ENCODE peak calls at places on chromosomes 12 and 14, in ten cellular contexts. F, V, D, T, W, I, Z, Q, J and K are unnamed samples. For H3K9me3, the result is how much of the 10 kb centered on the place peaks cover.

GRCh38 chr12:10928746-10929286 is at the start of gene PRH2:
- DNase-seq in F (no peak), V (no peak), D (no peak), T (no peak), W (no peak), I (no peak), Z (no peak), Q (no peak), J (no peak), K (no peak)

GRCh38 chr12:12007713-12008231 is 63.0 kb upstream of the BCL2L14 start:
- DNase-seq in F (no peak), V (no peak), D (no peak), T (no peak), W (no peak), I (no peak), Z (peak), Q (no peak), J (no peak), K (no peak)

GRCh38 chr12:6430990-6431353 is 13.8 kb upstream of the CD27 start:
- DNase-seq in F (no peak), V (no peak), D (no peak), T (no peak), W (no peak), I (no peak), Z (no peak), Q (no peak), J (no peak), K (no peak)

GRCh38 chr12:124397807-124398577 is 103.1 kb downstream of the RFLNA start:
- DNase-seq in F (no peak), V (no peak), D (peak), T (no peak), W (no peak), I (no peak), Z (no peak), Q (no peak), J (no peak), K (no peak)

GRCh38 chr12:100153131-100153530 is 10.5 kb upstream of the BLTP3B start:
- DNase-seq in F (no peak), V (no peak), D (no peak), T (no peak), W (no peak), I (no peak), Z (no peak), Q (no peak), J (no peak), K (no peak)

GRCh38 chr12:25825494-25825893 is 133.0 kb upstream of the RASSF8 start:
- DNase-seq in F (no peak), V (no peak), D (no peak), T (no peak), W (no peak), I (no peak), Z (no peak), Q (no peak), J (no peak), K (no peak)

GRCh38 chr14:100471451-100472093 is 115.6 kb downstream of the BEGAIN start:
- DNase-seq in F (peak), V (peak), D (peak), T (no peak), W (no peak), I (no peak), Z (no peak), Q (no peak), J (no peak), K (no peak)

GRCh38 chr12:95118138-95118787 is 44.8 kb upstream of the NR2C1 start:
- DNase-seq in F (no peak), V (peak), D (no peak), T (no peak), W (no peak), I (no peak), Z (no peak), Q (no peak), J (peak), K (no peak)

GRCh38 chr14:71739273-71739990 is 192.8 kb upstream of the RGS6 start:
- DNase-seq in F (no peak), V (peak), D (no peak), T (no peak), W (no peak), I (no peak), Z (no peak), Q (no peak), J (no peak), K (no peak)

GRCh38 chr14:100290607-100291304 is 15.5 kb downstream of the SLC25A29 start:
- DNase-seq in F (no peak), V (no peak), D (no peak), T (no peak), W (no peak), I (no peak), Z (no peak), Q (peak), J (peak), K (no peak)

GRCh38 chr14:57574617-57575288 is 81.1 kb upstream of the CCDC198 start:
- DNase-seq in F (no peak), V (peak), D (no peak), T (no peak), W (no peak), I (no peak), Z (no peak), Q (no peak), J (no peak), K (no peak)

GRCh38 chr14:68862954-68863594 is 70.2 kb upstream of the ZFP36L1 start:
- DNase-seq in F (peak), V (peak), D (peak), T (peak), W (peak), I (peak), Z (peak), Q (peak), J (peak), K (peak)

GRCh38 chr12:26195250-26195640 is at the start of gene SSPN:
- DNase-seq in F (peak), V (peak), D (peak), T (no peak), W (no peak), I (peak), Z (no peak), Q (peak), J (peak), K (no peak)

GRCh38 chr14:100899841-100900771 is 3.4 kb downstream of the RTL1 start:
- DNase-seq in F (peak), V (peak), D (peak), T (no peak), W (peak), I (peak), Z (no peak), Q (peak), J (peak), K (no peak)

GRCh38 chr14:101064121-101064661 is 160.7 kb upstream of the RTL1 start:
- DNase-seq in F (no peak), V (no peak), D (no peak), T (no peak), W (no peak), I (no peak), Z (no peak), Q (peak), J (peak), K (no peak)

GRCh38 chr12:78568326-78569020 is 296.1 kb upstream of the SYT1 start:
- DNase-seq in F (peak), V (peak), D (no peak), T (no peak), W (no peak), I (no peak), Z (no peak), Q (no peak), J (peak), K (no peak)

GRCh38 chr14:36556811-36557433 is 25.5 kb downstream of the NKX2-8 start:
- DNase-seq in F (peak), V (peak), D (no peak), T (no peak), W (peak), I (peak), Z (no peak), Q (no peak), J (peak), K (no peak)

GRCh38 chr12:124745891-124746570 is 117.6 kb downstream of the SCARB1 start:
- DNase-seq in F (peak), V (peak), D (peak), T (no peak), W (peak), I (peak), Z (no peak), Q (peak), J (peak), K (no peak)

GRCh38 chr14:34275038-34275437 is 187.0 kb downstream of the SPTSSA start:
- DNase-seq in F (no peak), V (no peak), D (no peak), T (no peak), W (no peak), I (no peak), Z (no peak), Q (no peak), J (no peak), K (no peak)

GRCh38 chr12:15931590-15932053 is 20.5 kb downstream of the DERA start:
- DNase-seq in F (no peak), V (peak), D (no peak), T (no peak), W (no peak), I (no peak), Z (no peak), Q (no peak), J (peak), K (no peak)

GRCh38 chr14:70188608-70189540 is at the start of gene SLC8A3:
- DNase-seq in F (peak), V (no peak), D (no peak), T (no peak), W (no peak), I (peak), Z (no peak), Q (peak), J (peak), K (no peak)

GRCh38 chr14:105879503-105879866 is 353.1 kb downstream of the TMEM121 start:
- DNase-seq in F (no peak), V (no peak), D (no peak), T (no peak), W (no peak), I (no peak), Z (no peak), Q (peak), J (no peak), K (no peak)
- H3K9me3 ChIP-seq in F (under half), V (under half), D (under half), T (under half), W (under half), I (half or more), Z (under half), Q (under half), J (under half), K (under half)

GRCh38 chr14:95514131-95515079 is 2.0 kb downstream of the SYNE3 start:
- DNase-seq in F (no peak), V (no peak), D (no peak), T (no peak), W (no peak), I (no peak), Z (no peak), Q (peak), J (no peak), K (no peak)
- H3K4me3 ChIP-seq in F (no peak), V (no peak), D (peak), T (peak), W (no peak), I (no peak), Z (peak), Q (no peak), J (no peak), K (peak)

DNA sequence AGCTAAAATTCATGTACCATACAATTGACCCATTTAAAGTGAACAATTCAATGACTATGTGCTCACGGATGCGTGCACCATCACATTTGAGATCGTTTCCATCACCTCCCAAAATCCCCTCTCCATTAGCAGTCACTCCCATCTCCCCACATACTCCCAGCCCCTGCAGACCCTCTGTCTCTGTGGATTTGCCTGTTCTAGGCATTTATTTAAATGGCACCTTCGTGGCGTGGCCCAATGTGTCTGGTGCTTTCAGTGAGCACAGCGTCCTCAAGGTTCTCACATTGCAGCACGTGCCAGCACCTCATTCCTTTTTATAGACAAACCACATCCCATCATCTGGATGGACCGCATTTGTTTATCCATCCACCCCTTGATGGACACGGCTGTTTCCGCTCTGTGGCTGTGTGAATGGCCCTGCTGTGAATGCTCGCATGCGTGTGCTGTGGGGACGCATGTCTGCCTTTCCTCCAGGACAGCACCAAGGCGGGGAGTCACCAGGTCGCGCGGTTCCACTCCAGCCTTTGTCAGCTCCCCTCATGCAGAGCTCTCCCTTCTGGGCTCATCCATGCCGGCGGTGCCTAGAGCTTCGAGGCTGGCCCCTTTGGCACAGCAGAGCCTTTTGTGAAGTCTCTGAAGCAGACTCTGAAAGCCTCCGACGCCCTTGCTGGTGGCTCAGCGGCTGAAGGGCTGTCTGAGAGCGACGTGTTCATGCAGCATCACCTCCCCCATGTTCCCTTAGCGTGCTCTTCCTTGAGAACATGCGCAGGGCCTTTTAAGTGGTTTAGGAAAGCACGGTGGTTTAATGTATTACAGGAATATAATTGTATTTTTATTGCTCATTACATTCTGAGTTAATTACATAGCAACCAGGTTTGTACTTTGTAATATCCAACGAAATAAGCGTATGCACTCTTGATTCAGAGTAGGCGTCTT is 184.4 kb downstream of the KIF26A start:
- DNase-seq in F (peak), V (no peak), D (no peak), T (no peak), W (no peak), I (no peak), Z (no peak), Q (no peak), J (peak), K (no peak)
- H3K9me3 ChIP-seq in F (under half), V (under half), D (under half), T (under half), W (under half), I (under half), Z (under half), Q (under half), J (under half), K (under half)

GRCh38 chr14:85474431-85474830 is 55.5 kb upstream of the FLRT2 start:
- DNase-seq in F (no peak), V (no peak), D (no peak), T (no peak), W (no peak), I (no peak), Z (no peak), Q (no peak), J (no peak), K (no peak)

GRCh38 chr14:85471744-85472143 is 58.2 kb upstream of the FLRT2 start:
- DNase-seq in F (no peak), V (peak), D (no peak), T (no peak), W (no peak), I (no peak), Z (no peak), Q (no peak), J (peak), K (no peak)

GRCh38 chr14:85471156-85471555 is 58.8 kb upstream of the FLRT2 start:
- DNase-seq in F (no peak), V (no peak), D (no peak), T (no peak), W (no peak), I (no peak), Z (no peak), Q (no peak), J (no peak), K (no peak)

GRCh38 chr14:85479306-85479705 is 50.6 kb upstream of the FLRT2 start:
- DNase-seq in F (no peak), V (no peak), D (no peak), T (no peak), W (no peak), I (no peak), Z (no peak), Q (no peak), J (no peak), K (no peak)

DNA sequence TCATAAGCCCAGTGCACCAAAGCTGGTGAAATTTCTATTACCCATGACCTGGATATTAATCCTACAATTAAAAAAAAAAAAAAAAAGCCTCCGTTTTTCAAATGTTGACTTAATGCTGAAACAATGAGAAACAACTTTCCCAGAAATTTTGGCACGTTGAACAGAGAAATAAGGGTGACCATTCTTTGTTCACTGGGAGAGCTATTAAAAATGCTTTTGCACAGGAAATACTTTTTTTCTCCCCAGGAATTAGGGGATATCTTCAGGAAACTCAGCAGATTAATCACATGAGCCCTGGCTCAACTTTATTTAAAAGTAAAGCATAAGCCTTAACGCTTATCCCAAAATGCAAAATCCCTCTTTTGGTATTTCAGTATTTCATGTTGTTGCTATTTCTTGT is 54.8 kb upstream of the FLRT2 start:
- DNase-seq in F (no peak), V (no peak), D (no peak), T (no peak), W (no peak), I (no peak), Z (no peak), Q (no peak), J (no peak), K (no peak)
- H3K4me3 ChIP-seq in F (no peak), V (no peak), D (no peak), T (no peak), W (no peak), I (no peak), Z (no peak), Q (no peak), J (no peak), K (no peak)

GRCh38 chr12:126667340-126667739 is 1599.6 kb upstream of the TMEM132C start:
- DNase-seq in F (no peak), V (peak), D (no peak), T (no peak), W (no peak), I (no peak), Z (no peak), Q (no peak), J (no peak), K (no peak)

GRCh38 chr12:126663304-126664094 is 1598.3 kb downstream of the AACS start:
- DNase-seq in F (peak), V (peak), D (no peak), T (no peak), W (peak), I (peak), Z (no peak), Q (no peak), J (no peak), K (no peak)

GRCh38 chr12:126668538-126668937 is 1598.4 kb upstream of the TMEM132C start:
- DNase-seq in F (no peak), V (peak), D (no peak), T (no peak), W (no peak), I (no peak), Z (no peak), Q (no peak), J (no peak), K (no peak)

GRCh38 chr12:126668961-126669360 is 1598.0 kb upstream of the TMEM132C start:
- DNase-seq in F (no peak), V (peak), D (no peak), T (no peak), W (no peak), I (no peak), Z (no peak), Q (no peak), J (no peak), K (no peak)
- H3K9me3 ChIP-seq in F (under half), V (under half), D (under half), T (under half), W (under half), I (under half), Z (under half), Q (under half), J (under half), K (under half)

GRCh38 chr12:47816646-47817271 is 2.9 kb downstream of the HDAC7 start:
- DNase-seq in F (no peak), V (no peak), D (no peak), T (no peak), W (no peak), I (no peak), Z (no peak), Q (peak), J (peak), K (no peak)
- H3K4me3 ChIP-seq in F (no peak), V (no peak), D (peak), T (peak), W (no peak), I (no peak), Z (peak), Q (no peak), J (peak), K (peak)

DNA sequence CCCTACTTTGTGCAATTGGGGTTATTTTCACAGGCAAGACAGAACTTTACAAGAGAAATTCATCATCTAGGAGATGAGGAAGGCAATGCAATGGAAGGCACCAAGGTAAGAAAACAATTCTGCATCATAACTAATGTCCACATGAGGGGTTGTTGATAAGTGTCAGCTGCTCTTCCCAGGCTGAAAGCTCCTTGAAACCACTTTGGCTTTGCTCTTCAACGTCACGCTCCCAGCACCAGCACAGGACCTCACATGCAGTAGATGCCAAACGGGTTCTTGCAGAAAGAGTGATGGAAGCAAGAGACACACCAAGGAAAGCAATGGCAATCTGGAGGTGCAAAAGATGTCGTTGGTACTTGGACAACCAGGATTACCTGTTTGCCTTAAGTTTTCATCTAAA is 485.5 kb downstream of the BCL11B start:
- DNase-seq in F (no peak), V (no peak), D (no peak), T (no peak), W (no peak), I (no peak), Z (no peak), Q (no peak), J (no peak), K (no peak)
- H3K9me3 ChIP-seq in F (under half), V (under half), D (under half), T (under half), W (under half), I (under half), Z (under half), Q (under half), J (under half), K (under half)

GRCh38 chr14:24269910-24270536 is 1.4 kb downstream of the RABGGTA start:
- DNase-seq in F (no peak), V (no peak), D (no peak), T (no peak), W (no peak), I (no peak), Z (no peak), Q (no peak), J (no peak), K (no peak)

GRCh38 chr14:24266344-24267244 is 3.6 kb upstream of the TGM1 start:
- DNase-seq in F (no peak), V (no peak), D (no peak), T (no peak), W (no peak), I (no peak), Z (no peak), Q (peak), J (no peak), K (no peak)

GRCh38 chr14:24268225-24268624 is 3.2 kb downstream of the RABGGTA start:
- DNase-seq in F (no peak), V (no peak), D (no peak), T (no peak), W (no peak), I (no peak), Z (no peak), Q (peak), J (no peak), K (no peak)

GRCh38 chr14:24269368-24269767 is 2.0 kb downstream of the RABGGTA start:
- DNase-seq in F (no peak), V (no peak), D (no peak), T (no peak), W (no peak), I (no peak), Z (no peak), Q (peak), J (no peak), K (no peak)

DNA sequence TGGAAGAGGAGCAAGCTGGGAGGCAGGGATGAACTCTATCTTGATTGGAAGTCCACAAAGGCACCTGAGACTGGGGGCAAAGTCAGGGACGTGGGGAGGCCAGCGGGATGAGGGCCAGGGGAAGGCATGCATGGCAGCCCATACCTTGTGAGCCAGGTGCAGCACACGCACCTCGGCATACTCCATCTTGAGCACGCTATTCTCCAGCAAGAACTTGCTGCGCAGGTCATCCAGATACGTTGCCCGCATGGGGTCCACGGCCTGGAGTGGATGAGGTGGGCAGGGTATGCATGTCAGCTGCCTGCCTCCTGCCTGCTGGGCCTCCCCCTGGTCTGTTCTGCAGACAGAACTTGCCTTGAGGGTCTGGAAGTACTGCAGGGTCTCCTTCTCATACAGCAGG is 3.9 kb downstream of the RABGGTA start:
- DNase-seq in F (no peak), V (no peak), D (no peak), T (no peak), W (no peak), I (no peak), Z (no peak), Q (no peak), J (no peak), K (no peak)
- H3K4me3 ChIP-seq in F (no peak), V (no peak), D (no peak), T (no peak), W (no peak), I (no peak), Z (no peak), Q (no peak), J (no peak), K (no peak)